ENCODE peak calls at places on chromosomes 12 and 14, in four cellular contexts. Y, N, T and F are unnamed samples.

GRCh38 chr14:22850944-22851790 is 14.8 kb downstream of the MMP14 start:
- DNase-seq in N (no peak), T (peak; percentile 95), Y (peak; percentile 90), F (no peak)

GRCh38 chr12:65408448-65408847 is 130.0 kb downstream of the MSRB3 start:
- DNase-seq in T (no peak), Y (no peak), N (no peak), F (no peak)

GRCh38 chr14:92832137-92832700 is 38.1 kb downstream of the GOLGA5 start:
- DNase-seq in N (no peak), Y (no peak), T (no peak), F (no peak)

GRCh38 chr12:106145539-106146447 is 7.0 kb upstream of the NUAK1 start:
- DNase-seq in N (no peak), T (peak; percentile 70), Y (no peak), F (no peak)

GRCh38 chr12:78229491-78230209 is 399.0 kb downstream of the NAV3 start:
- DNase-seq in Y (no peak), T (no peak), N (peak; percentile 42), F (peak; percentile 19)

GRCh38 chr12:62259311-62259992 is 752 bp upstream of the USP15 start:
- DNase-seq in Y (no peak), N (no peak), T (no peak), F (no peak)

GRCh38 chr14:84929834-84930233 is 600.1 kb upstream of the FLRT2 start:
- DNase-seq in Y (no peak), T (no peak), N (no peak), F (no peak)

GRCh38 chr14:67426983-67427601 is 15.1 kb upstream of the PLEK2 start:
- DNase-seq in T (peak; percentile 75), Y (peak; percentile 74), N (peak; percentile 83), F (peak; percentile 75)

GRCh38 chr14:67820428-67820881 is 876 bp downstream of the RAD51B start:
- DNase-seq in T (no peak), Y (no peak), N (peak; percentile 37), F (no peak)

GRCh38 chr14:67538501-67538900 is 5.4 kb downstream of the PLEKHH1 start:
- DNase-seq in T (no peak), N (no peak), Y (no peak), F (no peak)